ENCODE peak calls at places on chromosomes 16 and 17, in five cellular contexts. R is A549, U is stomach, C is Peyer's patch, G is heart left ventricle. Y is an unnamed sample.

GRCh38 chr17:2259769-2260536 is 43.6 kb downstream of the SMG6 start:
- DNase-seq in R (no peak), G (no peak), C (peak), U (no peak), Y (no peak)

GRCh38 chr16:87713469-87714229 is 52.1 kb downstream of the KLHDC4 start:
- DNase-seq in C (peak), R (no peak), U (no peak), G (no peak), Y (no peak)

GRCh38 chr17:81566461-81567126 is 14.4 kb upstream of the FAAP100 start:
- DNase-seq in G (peak), C (no peak), R (peak), U (peak), Y (peak)

GRCh38 chr17:33686171-33686570 is 393.1 kb upstream of the ASIC2 start:
- DNase-seq in R (peak), C (no peak), G (no peak), U (no peak), Y (peak)

GRCh38 chr16:69318177-69318910 is 7.2 kb downstream of the VPS4A start:
- DNase-seq in C (peak), G (no peak), U (no peak), R (no peak), Y (no peak)

GRCh38 chr17:41415411-41415810 is 9.0 kb downstream of the KRT37 start:
- DNase-seq in U (no peak), G (no peak), C (no peak), R (no peak), Y (no peak)

GRCh38 chr16:28003923-28004322 is 59.6 kb downstream of the GSG1L start:
- DNase-seq in C (no peak), G (no peak), U (no peak), R (no peak), Y (no peak)

GRCh38 chr16:59305850-59306249 is 571.7 kb upstream of the GOT2 start:
- DNase-seq in G (no peak), U (no peak), R (no peak), C (no peak), Y (no peak)

GRCh38 chr17:63571632-63572310 is 21.5 kb downstream of the DCAF7 start:
- DNase-seq in U (no peak), G (no peak), R (no peak), C (no peak), Y (no peak)

GRCh38 chr17:71883258-71883657 is 237.6 kb upstream of the SOX9 start:
- DNase-seq in C (no peak), R (no peak), G (no peak), U (no peak), Y (no peak)

GRCh38 chr17:68320311-68320865 is 29.1 kb downstream of the ARSG start:
- DNase-seq in R (no peak), G (no peak), U (no peak), C (no peak), Y (no peak)

GRCh38 chr17:2749784-2750181 is 331 bp upstream of the CCDC92B start:
- DNase-seq in R (peak), G (peak), U (peak), C (peak), Y (peak)

GRCh38 chr16:30977502-30977901 is 7.5 kb upstream of the HSD3B7 start:
- DNase-seq in R (no peak), C (no peak), U (no peak), G (no peak), Y (no peak)

GRCh38 chr16:84673203-84673535 is 24.9 kb downstream of the KLHL36 start:
- DNase-seq in U (no peak), G (no peak), R (no peak), C (no peak), Y (no peak)

GRCh38 chr17:68943123-68943811 is 11.9 kb downstream of the ABCA8 start:
- DNase-seq in G (no peak), R (no peak), C (no peak), U (no peak), Y (no peak)

GRCh38 chr17:42049834-42050359 is 504 bp downstream of the C17orf113 start:
- DNase-seq in R (peak), G (no peak), U (no peak), C (no peak), Y (no peak)

GRCh38 chr17:71024172-71024571 is 854.8 kb downstream of the KCNJ2 start:
- DNase-seq in U (no peak), G (no peak), C (no peak), R (no peak), Y (no peak)

GRCh38 chr16:25012525-25012991 is 2.6 kb downstream of the ARHGAP17 start:
- DNase-seq in G (no peak), U (no peak), R (no peak), C (no peak), Y (no peak)

GRCh38 chr17:68886401-68886800 is 68.8 kb downstream of the ABCA8 start:
- DNase-seq in U (no peak), C (no peak), G (no peak), R (no peak), Y (no peak)

GRCh38 chr16:77974883-77975282 is 47.5 kb upstream of the CLEC3A start:
- DNase-seq in G (no peak), U (no peak), R (no peak), C (no peak), Y (peak)

GRCh38 chr16:354971-355441 is 2.5 kb upstream of the AXIN1 start:
- DNase-seq in G (no peak), C (no peak), R (no peak), U (no peak), Y (no peak)

GRCh38 chr17:3738562-3739295 is 15.0 kb downstream of the HASPIN start:
- DNase-seq in C (peak), R (no peak), G (no peak), U (peak), Y (peak)

GRCh38 chr16:53126390-53126789 is 71.6 kb downstream of the CHD9 start:
- DNase-seq in R (no peak), C (no peak), G (no peak), U (no peak), Y (no peak)

GRCh38 chr17:30378191-30378796 is 433 bp upstream of the CPD start:
- DNase-seq in R (no peak), G (peak), C (peak), U (peak), Y (peak)

GRCh38 chr16:69762843-69763556 is 868 bp downstream of the WWP2 start:
- DNase-seq in G (no peak), R (no peak), U (no peak), C (no peak), Y (no peak)

GRCh38 chr17:16352838-16353701 is at the start of gene CENPV:
- DNase-seq in G (peak), U (peak), C (peak), R (peak), Y (peak)
- TF ChIP-seq POLR2A in G (no peak), U (no peak), C (no peak), R (peak), Y (no peak)

GRCh38 chr17:7217113-7217987 is 2.3 kb downstream of the DLG4 start:
- DNase-seq in U (peak), R (peak), C (no peak), G (peak), Y (peak)
- TF ChIP-seq POLR2A in U (no peak), R (no peak), C (no peak), G (no peak), Y (no peak)

GRCh38 chr16:75112281-75113045 is 4.1 kb downstream of the LDHD start:
- DNase-seq in G (no peak), C (no peak), R (no peak), U (no peak), Y (no peak)

GRCh38 chr16:75108792-75109731 is 7.5 kb downstream of the LDHD start:
- DNase-seq in G (peak), C (peak), U (peak), R (peak), Y (peak)

GRCh38 chr16:75111514-75112280 is 4.9 kb downstream of the LDHD start:
- DNase-seq in C (no peak), U (no peak), G (peak), R (no peak), Y (no peak)

GRCh38 chr16:75109732-75110243 is 6.8 kb downstream of the LDHD start:
- DNase-seq in C (no peak), U (peak), R (no peak), G (peak), Y (no peak)

GRCh38 chr16:75110637-75111513 is 5.7 kb downstream of the LDHD start:
- DNase-seq in C (peak), R (peak), U (peak), G (peak), Y (peak)
- TF ChIP-seq POLR2A in C (no peak), R (no peak), U (no peak), G (no peak), Y (no peak)

DNA sequence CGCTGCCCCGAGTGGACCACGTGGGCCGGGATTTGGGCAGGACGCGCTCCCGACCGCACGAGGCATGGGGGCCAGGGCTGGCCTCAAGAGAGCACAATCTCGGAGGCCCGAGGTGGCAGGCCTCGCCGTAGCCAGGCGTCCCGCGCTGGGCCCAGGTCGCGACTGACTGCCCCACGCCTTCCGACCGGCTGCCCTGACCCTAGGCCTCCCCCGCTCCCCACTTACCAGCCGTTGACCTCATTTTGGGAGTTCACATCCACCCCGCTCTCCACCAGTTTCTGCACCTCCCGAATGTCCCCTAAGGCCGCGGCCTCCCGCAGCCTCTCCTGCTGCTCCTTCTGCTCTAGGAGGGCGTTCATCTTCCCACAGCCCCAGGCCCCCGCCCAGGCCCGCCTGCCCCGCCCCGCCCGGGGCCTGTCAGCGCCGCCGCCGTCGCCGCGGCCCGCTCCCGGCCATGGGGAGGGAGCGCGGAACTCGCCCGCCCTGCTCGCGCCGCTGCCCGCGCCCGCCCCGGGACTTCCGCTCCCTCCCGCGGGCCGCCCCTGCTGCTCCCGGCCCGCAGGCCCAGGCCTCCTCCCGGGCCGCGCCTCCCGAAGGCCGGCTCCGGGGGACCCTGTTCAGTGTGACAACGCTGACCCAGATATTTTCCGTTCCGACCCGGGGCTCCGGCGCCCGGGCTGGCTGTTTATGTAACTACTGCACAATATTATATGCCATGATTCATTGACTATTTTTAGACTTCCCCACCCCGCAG is at the start of gene ANKRD40:
- DNase-seq in R (peak), C (peak), G (peak), U (peak), Y (peak)
- TF ChIP-seq POLR2A in R (peak), C (peak), G (peak), U (no peak), Y (no peak)

GRCh38 chr16:4613636-4614570 is 785 bp downstream of the UBALD1 start:
- DNase-seq in C (no peak), R (no peak), U (no peak), G (no peak), Y (no peak)

GRCh38 chr16:4614571-4615388 is at the start of gene UBALD1:
- DNase-seq in U (peak), C (peak), R (peak), G (peak), Y (peak)

GRCh38 chr16:4616047-4616811 is 1.5 kb upstream of the UBALD1 start:
- DNase-seq in U (peak), G (peak), R (peak), C (peak), Y (peak)

GRCh38 chr16:4617880-4618279 is 3.2 kb upstream of the UBALD1 start:
- DNase-seq in U (no peak), G (no peak), R (no peak), C (no peak), Y (no peak)

GRCh38 chr16:4615389-4616046 is 830 bp upstream of the UBALD1 start:
- DNase-seq in G (no peak), U (no peak), R (no peak), C (no peak), Y (peak)
- TF ChIP-seq POLR2A in G (no peak), U (no peak), R (peak), C (no peak), Y (no peak)

GRCh38 chr17:78718575-78719209 is 63.4 kb downstream of the CYTH1 start:
- DNase-seq in R (no peak), G (no peak), U (no peak), C (no peak), Y (no peak)
- TF ChIP-seq POLR2A in R (no peak), G (no peak), U (no peak), C (no peak), Y (no peak)

GRCh38 chr16:71883849-71884638 is at the start of gene ZNF821:
- DNase-seq in U (peak), G (peak), R (peak), C (peak), Y (peak)
- TF ChIP-seq POLR2A in U (no peak), G (no peak), R (peak), C (no peak), Y (no peak)

DNA sequence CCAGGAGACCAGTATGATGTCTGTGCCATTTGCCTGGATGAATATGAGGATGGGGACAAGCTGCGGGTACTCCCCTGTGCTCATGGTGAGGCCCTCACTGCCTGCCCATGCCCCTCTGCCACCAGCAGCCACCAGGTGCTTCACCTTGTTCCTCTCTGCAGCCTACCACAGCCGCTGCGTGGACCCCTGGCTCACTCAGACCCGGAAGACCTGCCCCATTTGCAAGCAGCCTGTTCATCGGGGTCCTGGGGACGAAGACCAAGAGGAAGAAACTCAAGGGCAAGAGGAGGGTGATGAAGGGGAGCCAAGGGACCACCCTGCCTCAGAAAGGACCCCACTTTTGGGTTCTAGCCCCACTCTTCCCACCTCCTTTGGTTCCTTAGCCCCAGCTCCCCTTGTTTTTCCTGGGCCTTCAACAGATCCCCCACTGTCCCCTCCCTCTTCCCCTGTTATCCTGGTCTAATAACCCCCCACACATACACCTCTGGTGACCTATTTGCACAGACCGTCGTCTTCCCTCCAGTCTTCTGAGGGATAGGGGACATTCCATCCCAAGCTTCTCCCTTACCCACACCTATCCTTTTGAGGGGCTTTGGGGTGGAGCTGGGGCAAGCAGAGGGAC is 3.7 kb downstream of the PFN1 start:
- DNase-seq in G (no peak), R (no peak), C (no peak), U (no peak), Y (no peak)
- TF ChIP-seq POLR2A in G (no peak), R (peak), C (no peak), U (no peak), Y (no peak)

GRCh38 chr17:78933959-78934568 is 8.9 kb upstream of the TIMP2 start:
- DNase-seq in U (peak), C (peak), R (peak), G (peak), Y (peak)

GRCh38 chr17:78935419-78936323 is 10.5 kb upstream of the TIMP2 start:
- DNase-seq in C (no peak), U (peak), G (peak), R (peak), Y (peak)

GRCh38 chr17:78934681-78935418 is 9.7 kb upstream of the TIMP2 start:
- DNase-seq in U (no peak), R (no peak), G (no peak), C (no peak), Y (no peak)

GRCh38 chr17:78929908-78930775 is 5.0 kb upstream of the TIMP2 start:
- DNase-seq in R (no peak), U (no peak), C (no peak), G (no peak), Y (peak)

GRCh38 chr17:78933025-78933958 is 8.1 kb upstream of the TIMP2 start:
- DNase-seq in U (peak), C (peak), G (no peak), R (peak), Y (no peak)
- TF ChIP-seq POLR2A in U (no peak), C (no peak), G (no peak), R (no peak), Y (no peak)

DNA sequence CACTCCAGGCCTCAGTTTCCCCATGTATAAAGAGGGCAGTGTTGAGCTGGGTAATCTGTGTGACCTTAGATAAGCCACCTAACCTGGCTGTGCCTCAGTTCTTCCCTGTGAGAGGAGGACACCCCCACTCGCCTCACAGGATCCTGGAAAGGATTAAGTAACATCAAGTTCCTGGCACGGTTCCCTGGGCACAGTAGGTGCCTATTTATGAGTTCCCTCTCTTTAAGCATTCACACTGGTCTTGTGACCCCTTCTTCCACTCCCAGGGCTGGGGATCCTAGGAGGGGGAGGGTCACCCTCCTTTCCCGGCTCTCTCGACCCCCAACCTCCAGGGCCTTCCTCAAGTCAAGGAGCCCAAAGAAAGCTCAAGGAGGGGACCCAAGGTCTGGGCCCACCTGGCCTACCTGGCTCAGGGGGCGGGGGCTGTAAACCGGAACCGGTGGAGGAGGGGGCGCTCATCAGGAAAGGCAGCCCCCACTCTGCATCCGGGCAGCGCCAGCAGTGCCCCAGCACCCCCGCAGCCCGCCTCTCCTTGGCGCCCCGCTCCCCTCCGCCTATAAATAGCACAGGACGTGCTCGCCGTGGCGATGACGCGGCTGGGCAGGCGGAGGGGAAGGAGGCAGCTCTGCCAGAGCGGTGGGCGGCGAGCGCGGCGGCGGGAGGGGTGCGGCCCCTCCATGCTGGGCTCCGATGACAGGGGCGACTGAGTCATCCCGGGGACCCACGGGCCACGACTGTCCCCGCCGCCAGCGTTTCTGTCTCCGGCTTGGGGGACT is 9.4 kb downstream of the RPL19 start:
- DNase-seq in U (peak), C (peak), G (peak), R (no peak), Y (peak)
- TF ChIP-seq POLR2A in U (no peak), C (no peak), G (no peak), R (no peak), Y (no peak)

Y was measured in testis.